ENCODE peak calls at places on chromosome 6, in four cellular contexts. E is K562, Q is transverse colon, M is suprapubic skin. B is an unnamed sample.

GRCh38 chr6:89978749-89979145 is 84.5 kb downstream of the GJA10 start:
- DNase-seq in E (no peak), Q (no peak), M (no peak), B (no peak)

GRCh38 chr6:145093226-145093625 is 642.1 kb downstream of the EPM2A start:
- DNase-seq in E (no peak), Q (no peak), M (no peak), B (no peak)

GRCh38 chr6:161215876-161216615 is 57.8 kb downstream of the AGPAT4 start:
- DNase-seq in E (no peak), Q (no peak), M (no peak), B (no peak)

GRCh38 chr6:118844915-118845314 is 49.0 kb upstream of the ASF1A start:
- DNase-seq in E (no peak), Q (no peak), M (no peak), B (no peak)

GRCh38 chr6:151675746-151676459 is 131.6 kb upstream of the ESR1 start:
- DNase-seq in E (peak), Q (peak), M (no peak), B (no peak)

GRCh38 chr6:137258170-137258569 is 39.0 kb upstream of the IFNGR1 start:
- DNase-seq in E (no peak), Q (no peak), M (no peak), B (no peak)

GRCh38 chr6:72218125-72218524 is 331.8 kb downstream of the RIMS1 start:
- DNase-seq in E (peak), Q (no peak), M (no peak), B (no peak)

GRCh38 chr6:4732691-4733315 is 43.4 kb upstream of the CDYL start:
- DNase-seq in E (peak), Q (peak), M (no peak), B (no peak)

GRCh38 chr6:105974981-105975380 is 111.2 kb upstream of the PRDM1 start:
- DNase-seq in E (no peak), Q (no peak), M (no peak), B (no peak)

GRCh38 chr6:170232186-170233002 is 58.5 kb downstream of the DLL1 start:
- DNase-seq in E (no peak), Q (no peak), M (no peak), B (no peak)

GRCh38 chr6:119148102-119148824 is 69.8 kb upstream of the FAM184A start:
- DNase-seq in E (peak), Q (no peak), M (no peak), B (peak)

GRCh38 chr6:53651764-53652401 is 13.7 kb downstream of the KLHL31 start:
- DNase-seq in E (no peak), Q (peak), M (peak), B (no peak)

GRCh38 chr6:157982297-157982579 is 575 bp downstream of the SYNJ2 start:
- DNase-seq in E (peak), Q (peak), M (no peak), B (no peak)

GRCh38 chr6:138590796-138591709 is 91.8 kb upstream of the NHSL1 start:
- DNase-seq in E (peak), Q (peak), M (no peak), B (no peak)

GRCh38 chr6:166275714-166276166 is 32.5 kb downstream of the PRR18 start:
- DNase-seq in E (peak), Q (peak), M (no peak), B (no peak)

GRCh38 chr6:21800948-21801438 is 207.4 kb downstream of the SOX4 start:
- DNase-seq in E (no peak), Q (no peak), M (no peak), B (no peak)

GRCh38 chr6:19811397-19812079 is 25.6 kb upstream of the ID4 start:
- DNase-seq in E (no peak), Q (no peak), M (no peak), B (no peak)

GRCh38 chr6:7058250-7058923 is 49.4 kb upstream of the RREB1 start:
- DNase-seq in E (peak), Q (peak), M (no peak), B (no peak)

GRCh38 chr6:7067305-7067704 is 40.5 kb upstream of the RREB1 start:
- DNase-seq in E (no peak), Q (no peak), M (no peak), B (no peak)

GRCh38 chr6:7060769-7061516 is 46.8 kb upstream of the RREB1 start:
- DNase-seq in E (no peak), Q (no peak), M (no peak), B (no peak)

GRCh38 chr6:7062445-7063162 is 45.2 kb upstream of the RREB1 start:
- DNase-seq in E (no peak), Q (no peak), M (no peak), B (no peak)
- TF ChIP-seq POLR2AphosphoS5 in E (no peak), Q (no peak), M (no peak), B (no peak)

DNA sequence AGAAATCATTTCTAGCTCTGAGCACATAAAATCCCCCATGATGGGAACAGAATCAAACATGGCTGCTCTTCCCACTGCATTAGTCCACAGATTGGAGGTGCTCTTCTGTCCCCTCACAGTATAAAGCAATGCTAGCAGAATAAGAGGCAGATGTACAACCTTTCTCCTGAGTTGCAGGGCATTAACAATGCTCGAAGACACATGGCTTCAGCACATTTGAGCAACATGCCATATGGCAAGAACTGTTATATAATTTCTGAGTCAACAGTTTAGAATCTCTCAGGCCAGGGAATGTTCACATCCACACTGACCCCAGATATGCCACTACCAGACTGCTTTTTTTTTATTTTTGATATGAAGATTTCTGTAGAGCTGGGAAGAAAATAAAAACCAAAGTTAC is 119.6 kb downstream of the KIF13A start:
- DNase-seq in E (no peak), Q (no peak), M (no peak), B (no peak)
- TF ChIP-seq POLR2AphosphoS5 in E (no peak), Q (peak), M (no peak), B (no peak)

GRCh38 chr6:83854766-83855165 is 1.6 kb downstream of the RIPPLY2 start:
- DNase-seq in E (no peak), Q (no peak), M (no peak), B (no peak)

GRCh38 chr6:83852528-83853177 is 507 bp upstream of the RIPPLY2 start:
- DNase-seq in E (no peak), Q (no peak), M (no peak), B (no peak)

GRCh38 chr6:83849610-83850009 is 3.5 kb upstream of the RIPPLY2 start:
- DNase-seq in E (no peak), Q (no peak), M (no peak), B (no peak)

GRCh38 chr6:83853968-83854501 is 875 bp downstream of the RIPPLY2 start:
- DNase-seq in E (no peak), Q (no peak), M (no peak), B (no peak)

DNA sequence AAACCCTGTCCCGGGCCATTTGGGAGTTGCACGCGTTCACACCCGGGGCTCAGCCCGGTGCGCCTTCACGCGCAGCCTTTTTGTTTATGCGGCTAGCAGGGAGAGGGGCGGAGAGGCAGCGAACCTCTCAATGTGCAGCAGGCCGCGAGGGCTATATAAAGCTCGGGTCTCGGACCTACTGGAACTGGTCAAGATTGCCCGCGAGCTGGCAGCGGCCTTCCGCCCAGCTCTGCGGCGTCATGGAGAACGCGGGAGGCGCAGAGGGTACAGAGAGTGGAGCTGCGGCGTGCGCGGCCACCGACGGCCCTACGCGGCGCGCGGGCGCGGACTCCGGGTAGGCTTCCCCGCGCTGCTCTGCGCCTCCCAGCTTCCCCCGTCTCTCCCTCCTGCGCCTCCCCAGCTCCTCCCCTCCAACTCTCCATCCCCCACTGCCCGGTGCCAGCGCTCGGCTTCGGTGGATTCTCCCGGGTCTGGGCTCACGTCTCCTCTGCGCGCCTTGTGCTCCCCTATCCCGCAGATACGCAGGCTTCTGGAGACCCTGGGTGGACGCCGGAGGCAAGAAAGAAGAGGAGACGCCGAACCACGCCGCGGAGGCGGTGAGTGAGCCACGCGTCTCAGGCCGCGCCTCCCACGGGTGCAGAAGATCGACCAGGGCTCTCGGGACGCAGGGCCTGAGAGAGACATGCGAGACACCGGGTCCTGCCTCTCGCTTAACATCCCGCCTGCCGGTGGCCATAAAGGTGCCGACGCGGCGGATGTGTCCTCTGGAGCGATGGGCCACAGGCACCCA is at the start of gene RIPPLY2:
- DNase-seq in E (no peak), Q (peak), M (peak), B (no peak)
- TF ChIP-seq POLR2AphosphoS5 in E (no peak), Q (no peak), M (no peak), B (no peak)

DNA sequence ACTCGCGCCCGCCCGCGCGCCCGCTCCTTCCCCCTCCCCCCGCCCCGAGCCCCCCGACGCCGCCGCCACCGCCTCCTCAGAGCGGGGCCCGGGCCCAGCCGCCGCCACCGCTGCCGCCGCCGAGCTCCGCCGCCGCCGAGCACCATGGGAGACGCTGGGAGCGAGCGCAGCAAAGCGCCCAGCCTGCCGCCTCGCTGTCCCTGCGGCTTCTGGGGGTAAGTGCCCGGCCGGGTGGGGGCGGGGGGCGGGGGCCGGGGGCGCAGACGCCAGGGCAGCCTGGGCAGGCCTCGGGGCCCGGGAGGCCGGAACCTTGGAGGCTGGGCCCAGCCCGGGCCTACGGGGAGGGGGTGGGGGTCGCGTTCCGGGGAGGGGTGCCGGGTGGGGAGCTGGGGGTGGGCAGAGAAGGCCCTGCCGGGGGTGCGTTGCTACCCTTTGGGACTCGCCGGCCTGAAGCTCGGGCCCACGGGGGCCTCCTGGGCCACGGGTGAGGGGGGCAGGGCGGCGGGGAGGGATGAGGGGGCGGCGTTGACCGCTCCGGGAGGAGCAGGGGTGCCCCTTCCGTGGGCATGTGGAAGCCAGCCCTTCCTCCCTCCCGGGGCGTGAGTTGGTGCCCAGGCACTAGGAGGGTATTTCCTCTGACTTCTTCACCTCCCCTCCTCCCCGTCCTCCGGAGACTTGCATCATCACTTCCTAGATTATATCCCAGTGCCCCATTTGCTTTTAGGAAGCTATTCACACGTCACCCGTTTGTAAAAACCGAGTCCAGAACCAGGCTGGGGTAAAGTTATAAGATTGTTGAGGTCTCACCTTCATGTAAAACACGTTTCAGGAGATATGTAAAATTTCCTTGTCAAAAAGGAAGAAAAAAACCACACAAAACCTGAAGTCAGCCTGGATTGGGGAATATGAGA is 530 bp downstream of the ZFAND3 start:
- DNase-seq in E (peak), Q (peak), M (peak), B (no peak)
- TF ChIP-seq POLR2AphosphoS5 in E (no peak), Q (peak), M (peak), B (no peak)

GRCh38 chr6:168157272-168158007 is 78.4 kb upstream of the FRMD1 start:
- DNase-seq in E (no peak), Q (no peak), M (peak), B (no peak)
- TF ChIP-seq POLR2AphosphoS5 in E (no peak), Q (peak), M (no peak), B (no peak)

DNA sequence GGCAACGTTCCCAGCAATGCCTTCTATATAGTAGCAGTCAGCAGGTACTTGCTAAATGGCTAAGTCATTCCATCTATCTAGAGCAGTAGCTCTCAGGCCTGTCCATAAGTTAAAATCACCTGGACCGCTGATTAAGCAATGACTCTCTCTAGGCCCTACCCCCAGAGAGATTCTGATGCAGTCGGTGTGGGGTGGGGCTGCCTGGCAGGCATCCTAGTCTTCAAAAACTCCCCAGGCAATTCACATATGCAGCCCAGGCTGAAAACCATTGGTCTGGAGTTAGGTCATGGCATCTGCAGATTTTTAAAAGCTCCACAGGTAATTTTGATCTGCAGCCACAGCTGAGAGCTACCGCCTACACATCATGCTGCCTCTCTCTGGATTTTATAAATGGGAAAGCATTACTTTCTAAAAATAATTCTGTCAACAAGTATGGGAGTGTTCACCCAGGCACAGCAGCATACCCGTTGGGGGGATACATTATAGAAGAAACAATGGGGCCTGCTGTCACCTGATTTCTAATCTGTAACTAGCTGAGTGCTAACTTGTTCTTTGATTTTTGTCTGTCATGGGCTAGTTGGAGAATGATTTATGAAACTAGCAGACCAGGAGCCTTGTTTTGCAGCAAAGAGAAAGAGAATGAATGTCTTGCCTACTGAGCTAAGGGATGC is 44.1 kb upstream of the ATXN1 start:
- DNase-seq in E (no peak), Q (no peak), M (no peak), B (no peak)
- TF ChIP-seq POLR2AphosphoS5 in E (no peak), Q (no peak), M (no peak), B (no peak)

GRCh38 chr6:81696505-81696904 is 56.0 kb downstream of the TENT5A start:
- DNase-seq in E (no peak), Q (no peak), M (no peak), B (no peak)

GRCh38 chr6:81697564-81697963 is 54.9 kb downstream of the TENT5A start:
- DNase-seq in E (no peak), Q (no peak), M (no peak), B (no peak)

GRCh38 chr6:81694855-81695254 is 57.6 kb downstream of the TENT5A start:
- DNase-seq in E (no peak), Q (no peak), M (no peak), B (no peak)

GRCh38 chr6:81693212-81693611 is 59.3 kb downstream of the TENT5A start:
- DNase-seq in E (no peak), Q (no peak), M (no peak), B (no peak)

GRCh38 chr6:81694214-81694613 is 58.3 kb downstream of the TENT5A start:
- DNase-seq in E (no peak), Q (no peak), M (no peak), B (no peak)
- TF ChIP-seq POLR2AphosphoS5 in E (no peak), Q (no peak), M (no peak), B (no peak)

DNA sequence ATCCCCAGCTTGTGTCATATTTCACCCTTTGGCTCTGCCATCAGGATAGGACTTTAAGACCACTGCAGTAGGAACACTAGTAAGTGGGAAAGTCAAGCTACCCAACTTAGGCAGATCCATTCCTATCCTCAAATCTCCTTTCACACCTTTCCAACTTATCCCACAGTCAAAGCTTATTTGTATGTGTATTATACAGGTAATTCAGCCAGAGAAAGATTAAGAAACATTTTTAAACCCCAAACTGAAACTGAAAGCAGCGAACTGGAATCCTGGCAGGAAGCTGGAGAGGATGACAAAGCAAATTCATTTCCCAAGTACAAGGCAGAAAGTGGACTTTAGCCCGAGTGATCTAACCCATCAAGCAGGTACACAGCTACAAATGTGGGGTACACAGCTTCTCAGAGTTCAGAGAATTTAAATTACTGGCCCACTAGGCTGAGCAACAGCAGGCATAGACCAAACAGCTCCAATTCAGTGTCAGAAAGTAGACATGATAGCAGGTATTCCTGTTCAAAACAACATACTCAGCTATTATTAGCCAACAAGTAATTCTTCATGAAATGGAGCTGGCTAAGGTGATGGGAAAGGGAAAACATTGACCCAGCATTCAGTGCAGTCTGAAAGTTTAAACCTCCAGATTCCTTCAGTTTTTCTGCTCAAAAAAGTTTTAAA is 39.1 kb downstream of the ILRUN start:
- DNase-seq in E (peak), Q (peak), M (no peak), B (peak)
- TF ChIP-seq POLR2AphosphoS5 in E (no peak), Q (peak), M (no peak), B (no peak)

B was measured in SK-N-MC.